ENCODE peak calls at places on chromosomes 1 and 21, in eight cellular contexts. P is IMR-90; F is cardiac muscle cell; W is naive thymus-derived CD4-positive, alpha-beta T cell; S is fibroblast of lung; X is OCI-LY7; O is heart left ventricle; C is GM23338. E is an unnamed sample. For H3K4me1, the result is how much of the 10 kb centered on the place peaks cover.

GRCh38 chr1:161189036-161189435 is 9.8 kb downstream of the ADAMTS4 start:
- DNase-seq in S (no peak), P (no peak), C (no peak), X (no peak), O (no peak), F (no peak), W (no peak), E (no peak)

GRCh38 chr1:101000141-101000867 is 25.3 kb downstream of the DPH5 start:
- DNase-seq in S (peak), X (no peak), O (no peak), C (no peak), W (no peak), F (no peak), P (peak), E (no peak)

GRCh38 chr21:33894736-33895288 is 20.8 kb downstream of the ATP5PO start:
- DNase-seq in O (peak), W (peak), X (peak), S (peak), C (peak), F (peak), P (peak), E (peak)

GRCh38 chr1:229769006-229769405 is 143.0 kb downstream of the URB2 start:
- DNase-seq in C (no peak), X (no peak), W (no peak), F (peak), P (no peak), O (no peak), S (no peak), E (no peak)

GRCh38 chr1:109620396-109620817 is 770 bp downstream of the AMPD2 start:
- DNase-seq in P (peak), W (no peak), C (no peak), S (peak), F (peak), X (no peak), O (no peak), E (no peak)

GRCh38 chr21:23858878-23859277 is 1748.4 kb downstream of the MRPL39 start:
- DNase-seq in X (no peak), C (no peak), P (no peak), F (peak), S (no peak), O (no peak), W (no peak), E (no peak)

GRCh38 chr21:32256873-32257620 is 21.8 kb downstream of the MIS18A start:
- DNase-seq in O (peak), F (peak), W (no peak), P (peak), X (no peak), S (peak), C (no peak), E (no peak)

GRCh38 chr1:82517586-82517985 is 716.9 kb downstream of the ADGRL2 start:
- DNase-seq in X (no peak), S (peak), C (peak), F (peak), W (no peak), P (no peak), O (peak), E (no peak)

GRCh38 chr1:101364370-101365120 is 127.7 kb downstream of the S1PR1 start:
- DNase-seq in P (peak), S (peak), W (no peak), O (no peak), C (no peak), F (peak), X (no peak), E (no peak)

GRCh38 chr1:38213720-38214367 is 167.3 kb upstream of the POU3F1 start:
- DNase-seq in W (no peak), F (no peak), P (no peak), X (no peak), S (no peak), C (no peak), O (no peak), E (no peak)

GRCh38 chr1:41389009-41389408 is 27.8 kb downstream of the FOXO6 start:
- DNase-seq in X (no peak), C (no peak), F (no peak), S (no peak), P (no peak), O (no peak), W (no peak), E (no peak)

GRCh38 chr1:29122662-29122986 is 1.1 kb downstream of the TMEM200B start:
- DNase-seq in S (peak), P (peak), F (peak), O (peak), C (peak), X (no peak), W (no peak), E (peak)

GRCh38 chr1:179230251-179230650 is 774 bp upstream of the ABL2 start:
- DNase-seq in X (peak), S (peak), F (no peak), W (no peak), C (no peak), P (peak), O (no peak), E (no peak)

GRCh38 chr1:160740133-160740688 is 1.2 kb downstream of the SLAMF7 start:
- DNase-seq in O (no peak), W (no peak), F (no peak), C (no peak), S (no peak), X (no peak), P (no peak), E (no peak)

GRCh38 chr21:30194701-30195299 is 21.1 kb downstream of the CLDN8 start:
- DNase-seq in S (peak), P (no peak), X (peak), W (no peak), F (peak), C (peak), O (no peak), E (no peak)

GRCh38 chr21:27372381-27372780 is 405.5 kb upstream of the ADAMTS5 start:
- DNase-seq in C (no peak), O (no peak), F (no peak), W (no peak), P (no peak), X (no peak), S (no peak), E (no peak)

GRCh38 chr1:235270625-235271024 is 57.4 kb downstream of the ARID4B start:
- DNase-seq in X (no peak), C (peak), W (peak), S (peak), P (peak), F (no peak), O (no peak), E (no peak)

GRCh38 chr1:44592208-44593145 is 81.8 kb downstream of the TMEM53 start:
- DNase-seq in P (no peak), C (peak), O (no peak), W (no peak), F (no peak), S (no peak), X (no peak), E (no peak)

GRCh38 chr1:208858738-208859137 is 614.6 kb upstream of the PLXNA2 start:
- DNase-seq in X (no peak), O (no peak), F (no peak), S (no peak), W (no peak), C (no peak), P (no peak), E (no peak)

GRCh38 chr1:11227106-11228077 is 35.0 kb downstream of the MTOR start:
- DNase-seq in O (no peak), F (no peak), X (peak), P (no peak), C (no peak), S (no peak), W (no peak), E (no peak)

GRCh38 chr1:48017716-48018115 is 20.5 kb upstream of the TRABD2B start:
- DNase-seq in W (no peak), F (no peak), P (peak), S (peak), O (no peak), C (no peak), X (no peak), E (no peak)

GRCh38 chr1:178273707-178274410 is 180.0 kb downstream of the RASAL2 start:
- DNase-seq in S (no peak), W (no peak), C (no peak), X (no peak), O (no peak), F (no peak), P (peak), E (no peak)

GRCh38 chr1:201288765-201289164 is 5.5 kb downstream of the PKP1 start:
- DNase-seq in W (no peak), S (no peak), P (no peak), O (no peak), F (no peak), X (no peak), C (no peak), E (no peak)

GRCh38 chr1:228668553-228669400 is 66.5 kb upstream of the RHOU start:
- DNase-seq in F (no peak), P (peak), X (no peak), S (peak), C (no peak), W (no peak), O (no peak), E (no peak)

GRCh38 chr1:230165526-230165925 is 98.5 kb downstream of the GALNT2 start:
- DNase-seq in W (no peak), P (no peak), S (no peak), X (no peak), O (no peak), F (no peak), C (no peak), E (no peak)

GRCh38 chr1:97796716-97797115 is 124.1 kb downstream of the DPYD start:
- DNase-seq in O (no peak), C (no peak), X (no peak), P (peak), S (peak), F (no peak), W (no peak), E (no peak)

GRCh38 chr1:159005161-159005560 is 4.5 kb upstream of the IFI16 start:
- DNase-seq in S (peak), X (no peak), C (no peak), O (no peak), W (no peak), F (no peak), P (peak), E (no peak)

GRCh38 chr1:109714661-109715372 is 2.8 kb downstream of the GSTM5 start:
- DNase-seq in W (no peak), P (no peak), F (no peak), C (no peak), X (no peak), O (no peak), S (no peak), E (no peak)

GRCh38 chr21:37829447-37829846 is 86.8 kb downstream of the KCNJ6 start:
- DNase-seq in X (no peak), C (no peak), S (peak), P (peak), O (no peak), F (no peak), W (no peak), E (no peak)

DNA sequence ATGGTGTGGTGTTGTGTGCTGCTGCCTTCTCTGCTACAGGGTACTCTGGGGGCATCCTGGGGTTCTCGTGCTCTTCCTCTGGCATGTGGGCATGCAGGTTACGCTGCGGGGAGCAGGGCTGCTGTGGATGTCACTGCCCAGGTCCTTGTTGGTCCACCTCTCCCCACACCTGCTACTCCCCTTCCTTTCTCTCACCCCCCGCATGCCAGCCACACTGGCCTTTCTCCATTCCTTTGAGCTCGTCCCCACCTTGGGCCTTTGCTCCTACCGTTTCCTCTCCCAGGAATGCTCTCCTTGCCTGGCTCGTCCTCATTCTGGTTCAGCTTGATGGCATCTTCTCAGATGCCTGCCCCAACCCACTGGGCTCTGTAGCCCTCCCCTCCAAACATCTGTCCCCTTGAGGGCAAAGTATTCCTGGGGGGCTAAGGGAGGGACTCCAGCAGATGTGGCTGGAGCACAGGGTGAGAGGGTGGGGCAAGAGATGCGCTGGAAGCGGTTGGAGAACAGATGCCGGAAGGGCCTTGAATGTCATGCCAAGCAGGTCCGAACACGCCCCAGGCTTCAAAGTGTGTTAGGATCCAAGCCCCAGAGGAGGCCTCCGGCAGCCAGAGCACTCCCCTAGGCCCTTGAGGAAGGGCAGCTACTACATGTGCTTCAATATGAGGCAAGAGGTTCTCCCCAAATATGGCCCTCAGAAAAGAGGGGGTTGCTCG is 23.4 kb downstream of the DMRTB1 start:
- DNase-seq in O (no peak), S (no peak), W (no peak), X (no peak), P (no peak), F (no peak), C (no peak), E (no peak)
- H3K4me1 ChIP-seq in O (under half), S (under half), W (under half), X (under half), P (under half), F (under half), C (under half), E (under half)

GRCh38 chr1:55210990-55211389 is 4.2 kb downstream of the USP24 start:
- DNase-seq in P (no peak), O (no peak), F (no peak), C (no peak), W (no peak), S (no peak), X (no peak), E (no peak)
- H3K4me3 ChIP-seq in P (no peak), O (peak), F (no peak), C (no peak), W (peak), S (peak), X (peak), E (peak)

GRCh38 chr1:26998319-26999300 is 5.1 kb downstream of the TRNP1 start:
- DNase-seq in C (peak), F (no peak), S (peak), X (no peak), W (no peak), P (peak), O (no peak), E (no peak)
- H3K4me1 ChIP-seq in C (half or more), F (under half), S (under half), X (under half), W (under half), P (under half), O (under half), E (half or more)

DNA sequence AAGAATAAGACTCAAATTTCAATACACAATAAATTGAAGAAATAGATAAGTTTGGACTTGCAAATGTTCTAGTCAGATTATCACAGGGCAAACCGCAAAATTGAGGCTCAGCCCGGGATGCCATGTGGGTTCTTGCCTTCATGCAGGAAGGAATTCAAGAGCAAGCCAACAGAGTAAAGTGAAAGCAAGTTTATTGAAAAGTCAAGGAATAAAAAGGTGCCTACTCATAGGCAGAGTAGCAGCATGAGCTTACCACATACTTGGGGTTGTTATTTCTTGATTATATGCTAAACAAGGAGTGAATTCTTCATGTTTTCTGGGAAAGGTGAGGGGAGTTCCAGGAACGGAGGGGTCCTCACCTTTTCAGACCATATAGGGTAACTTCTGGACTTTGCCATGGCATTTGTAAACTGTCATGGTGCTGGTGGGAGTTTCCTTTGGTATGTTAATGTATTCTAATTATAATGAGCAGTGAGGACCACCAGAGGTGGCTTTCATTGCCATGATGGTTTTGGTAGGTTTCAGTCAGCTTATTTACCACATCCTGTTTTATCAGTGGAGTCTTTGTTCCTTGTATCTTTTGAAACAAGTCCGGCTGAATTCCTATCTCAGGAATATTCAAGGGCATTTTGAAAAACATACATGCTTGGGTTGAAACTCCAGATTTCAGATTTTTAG is 2.0 kb upstream of the OR2AK2 start:
- DNase-seq in P (no peak), C (no peak), W (no peak), X (no peak), S (no peak), F (no peak), O (no peak), E (no peak)
- H3K4me3 ChIP-seq in P (no peak), C (no peak), W (no peak), X (no peak), S (no peak), F (no peak), O (no peak), E (no peak)

DNA sequence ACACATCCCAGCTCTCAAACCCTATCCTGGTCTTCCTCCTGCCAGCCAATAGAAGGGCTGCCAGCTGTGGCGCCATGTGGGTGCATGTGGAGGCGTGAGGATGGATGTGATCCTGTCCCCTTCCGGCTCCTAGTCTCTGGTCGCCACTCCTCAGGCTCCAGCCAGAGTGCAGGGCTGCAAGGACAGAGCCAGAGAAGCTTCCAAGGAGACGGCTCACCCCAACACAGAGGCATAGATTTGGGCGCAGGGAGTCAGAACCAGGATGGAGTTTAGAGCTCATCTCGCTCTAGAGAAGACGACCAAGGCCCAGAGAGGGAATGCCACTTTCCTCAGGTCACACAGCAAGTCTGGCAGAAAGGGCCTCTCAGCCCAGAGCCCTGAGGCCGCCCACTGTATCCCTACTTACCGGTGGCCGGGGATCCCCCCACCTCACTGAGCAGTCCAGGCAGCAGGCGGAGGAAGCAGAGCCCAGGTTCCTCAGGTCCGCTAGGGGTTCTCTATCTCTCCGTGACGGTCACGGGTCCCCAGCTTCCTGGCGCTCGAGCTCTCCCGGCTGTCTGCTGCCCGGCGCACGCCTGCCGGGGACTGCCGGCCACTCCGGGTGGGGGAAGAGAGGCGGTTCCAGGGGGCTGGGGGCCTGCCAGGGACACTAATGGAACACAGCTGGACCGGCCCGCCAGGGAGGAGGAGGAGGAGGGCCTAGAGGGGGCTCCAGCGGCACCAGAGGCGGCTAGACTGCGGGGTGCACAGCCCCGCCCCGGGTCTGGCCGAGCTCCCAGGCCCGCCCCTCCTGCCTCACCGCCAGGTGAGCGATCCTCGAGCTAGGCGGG is at the start of gene COL16A1:
- DNase-seq in W (no peak), O (peak), C (peak), F (peak), P (peak), S (peak), X (no peak), E (no peak)
- H3K4me1 ChIP-seq in W (under half), O (under half), C (under half), F (under half), P (under half), S (under half), X (under half), E (under half)

GRCh38 chr1:167905182-167905581 is 8.8 kb downstream of the ADCY10 start:
- DNase-seq in X (no peak), C (peak), F (no peak), O (no peak), S (peak), W (no peak), P (peak), E (no peak)
- H3K4me3 ChIP-seq in X (no peak), C (no peak), F (no peak), O (no peak), S (no peak), W (no peak), P (no peak), E (no peak)

GRCh38 chr1:61952675-61953074 is 210.4 kb downstream of the PATJ start:
- DNase-seq in O (no peak), C (no peak), S (no peak), P (no peak), X (no peak), W (no peak), F (no peak), E (no peak)
- H3K4me1 ChIP-seq in O (under half), C (under half), S (under half), P (under half), X (under half), W (under half), F (under half), E (under half)

GRCh38 chr1:118918230-118918939 is 69.8 kb downstream of the TBX15 start:
- DNase-seq in W (no peak), S (no peak), P (no peak), F (no peak), O (no peak), C (no peak), X (peak), E (no peak)

GRCh38 chr1:118920124-118920675 is 67.9 kb downstream of the TBX15 start:
- DNase-seq in C (peak), P (no peak), O (no peak), S (no peak), X (no peak), W (no peak), F (no peak), E (no peak)

GRCh38 chr1:118923319-118923718 is 64.8 kb downstream of the TBX15 start:
- DNase-seq in X (no peak), W (no peak), P (no peak), O (no peak), C (no peak), F (no peak), S (no peak), E (no peak)

GRCh38 chr1:118918940-118919259 is 69.2 kb downstream of the TBX15 start:
- DNase-seq in S (no peak), C (no peak), F (no peak), X (no peak), P (no peak), O (no peak), W (no peak), E (no peak)

GRCh38 chr1:118921994-118922393 is 66.1 kb downstream of the TBX15 start:
- DNase-seq in C (no peak), F (no peak), X (no peak), P (no peak), O (no peak), S (no peak), W (no peak), E (no peak)
- H3K4me3 ChIP-seq in C (no peak), F (no peak), X (no peak), P (no peak), O (no peak), S (no peak), W (no peak), E (no peak)